ENCODE peak calls at places on chromosomes 16 and 17, in five cellular contexts. Z is AML-193, I is neuronal stem cell, Y is T-helper 22 cell, E is thoracic aorta. R is an unnamed sample.

GRCh38 chr17:39648876-39649430 is 12.0 kb downstream of the STARD3 start:
- DNase-seq in Z (peak; percentile 31), I (no peak), Y (no peak), E (no peak), R (no peak)

GRCh38 chr17:57154896-57155295 is 69.8 kb downstream of the AKAP1 start:
- DNase-seq in Z (peak; percentile 78), I (no peak), Y (no peak), E (no peak), R (no peak)

GRCh38 chr17:59699218-59699617 is 8.0 kb downstream of the PTRH2 start:
- DNase-seq in Z (no peak), I (no peak), Y (no peak), E (no peak), R (no peak)

GRCh38 chr17:48915459-48916282 is 7.5 kb downstream of the UBE2Z start:
- DNase-seq in Z (no peak), I (no peak), Y (peak; percentile 22), E (no peak), R (no peak)

GRCh38 chr16:17307501-17307900 is 163.3 kb downstream of the XYLT1 start:
- DNase-seq in Z (no peak), I (no peak), Y (no peak), E (no peak), R (no peak)

GRCh38 chr17:70661342-70662222 is 492.2 kb downstream of the KCNJ2 start:
- DNase-seq in Z (no peak), I (no peak), Y (no peak), E (no peak), R (no peak)

GRCh38 chr16:28140788-28141618 is 70.8 kb downstream of the XPO6 start:
- DNase-seq in Z (peak; percentile 81), I (no peak), Y (peak; percentile 69), E (no peak), R (no peak)

GRCh38 chr17:67019126-67019507 is 25.2 kb upstream of the CACNG1 start:
- DNase-seq in Z (no peak), I (no peak), Y (no peak), E (no peak), R (no peak)

GRCh38 chr16:68756250-68757051 is 19.4 kb downstream of the CDH1 start:
- DNase-seq in Z (no peak), I (no peak), Y (peak; percentile 16), E (no peak), R (no peak)

GRCh38 chr17:42709561-42709960 is 27.2 kb downstream of the CNTNAP1 start:
- DNase-seq in Z (no peak), I (no peak), Y (no peak), E (no peak), R (no peak)

GRCh38 chr17:2609091-2609490 is 15.6 kb downstream of the PAFAH1B1 start:
- DNase-seq in Z (no peak), I (no peak), Y (no peak), E (no peak), R (no peak)

GRCh38 chr17:3536736-3537135 is 20.9 kb downstream of the TRPV3 start:
- DNase-seq in Z (no peak), I (no peak), Y (no peak), E (no peak), R (no peak)

GRCh38 chr17:81976332-81977210 is 858 bp upstream of the ASPSCR1 start:
- DNase-seq in Z (no peak), I (no peak), Y (no peak), E (no peak), R (no peak)

GRCh38 chr17:704111-704864 is 10.4 kb downstream of the VPS53 start:
- DNase-seq in Z (no peak), I (no peak), Y (no peak), E (no peak), R (no peak)

GRCh38 chr16:3767333-3767977 is 50.1 kb upstream of the TRAP1 start:
- DNase-seq in Z (no peak), I (no peak), Y (no peak), E (no peak), R (no peak)

GRCh38 chr17:48626470-48627241 is 498 bp upstream of the HOXB9 start:
- DNase-seq in Z (no peak), I (no peak), Y (no peak), E (no peak), R (no peak)

GRCh38 chr17:78563189-78564145 is 13.7 kb downstream of the DNAH17 start:
- DNase-seq in Z (no peak), I (no peak), Y (no peak), E (no peak), R (no peak)

GRCh38 chr17:41835214-41835799 is 725 bp downstream of the NT5C3B start:
- DNase-seq in Z (peak; percentile 58), I (no peak), Y (no peak), E (no peak), R (no peak)

GRCh38 chr17:2120550-2121335 is 65.8 kb downstream of the HIC1 start:
- DNase-seq in Z (peak; percentile 38), I (no peak), Y (no peak), E (no peak), R (no peak)

GRCh38 chr17:6471531-6472465 is 27.5 kb downstream of the PIMREG start:
- DNase-seq in Z (no peak), I (peak; percentile 59), Y (no peak), E (no peak), R (no peak)

GRCh38 chr17:79306688-79307323 is 232.2 kb downstream of the ENGASE start:
- DNase-seq in Z (no peak), I (no peak), Y (no peak), E (peak; percentile 15), R (peak; percentile 42)

GRCh38 chr16:75340715-75341500 is 89.5 kb upstream of the BCAR1 start:
- DNase-seq in Z (no peak), I (no peak), Y (no peak), E (no peak), R (no peak)

GRCh38 chr16:74999683-75000480 is 1.1 kb downstream of the ZNRF1 start:
- DNase-seq in Z (no peak), I (no peak), Y (peak; percentile 46), E (no peak), R (no peak)

GRCh38 chr17:14337596-14338079 is 36.8 kb downstream of the HS3ST3B1 start:
- DNase-seq in Z (no peak), I (no peak), Y (no peak), E (no peak), R (no peak)

GRCh38 chr16:86016201-86016965 is 117.4 kb downstream of the IRF8 start:
- DNase-seq in Z (peak; percentile 52), I (peak; percentile 62), Y (no peak), E (no peak), R (peak; percentile 13)

GRCh38 chr17:43388198-43389021 is 10.4 kb upstream of the ARL4D start:
- DNase-seq in Z (peak; percentile 89), I (peak; percentile 87), Y (peak; percentile 81), E (peak; percentile 86), R (peak; percentile 81)

GRCh38 chr17:66580178-66580577 is 254.7 kb upstream of the CACNG5 start:
- DNase-seq in Z (no peak), I (peak; percentile 40), Y (no peak), E (no peak), R (no peak)

R was measured in cerebellar nuclear complex.